ENCODE peak calls at places on chromosome 19, in ten cellular contexts. One of them, this sample, is unnamed.

GRCh38 chr19:48726573-48726972 is 7.0 kb upstream of the MAMSTR start:
- DNase-seq in sigmoid colon: no peak
- DNase-seq in tibial artery: no peak
- DNase-seq in AG04450: no peak
- DNase-seq in ovary: no peak
- DNase-seq in CD8-positive, alpha-beta T cell: peak
- DNase-seq in mucosa of descending colon: no peak
- DNase-seq in A549: peak
- DNase-seq in cardiac muscle cell: no peak
- DNase-seq in AG10803: no peak
- DNase-seq in this sample: no peak

GRCh38 chr19:29748996-29749395 is 33.9 kb upstream of the C19orf12 start:
- DNase-seq in CD8-positive, alpha-beta T cell: no peak
- DNase-seq in cardiac muscle cell: no peak
- DNase-seq in sigmoid colon: no peak
- DNase-seq in tibial artery: no peak
- DNase-seq in A549: no peak
- DNase-seq in ovary: no peak
- DNase-seq in mucosa of descending colon: no peak
- DNase-seq in AG04450: no peak
- DNase-seq in AG10803: no peak
- DNase-seq in this sample: no peak

GRCh38 chr19:38944981-38945506 is 14.3 kb downstream of the MRPS12 start:
- DNase-seq in A549: peak
- DNase-seq in tibial artery: no peak
- DNase-seq in sigmoid colon: no peak
- DNase-seq in mucosa of descending colon: no peak
- DNase-seq in AG10803: peak
- DNase-seq in cardiac muscle cell: no peak
- DNase-seq in CD8-positive, alpha-beta T cell: no peak
- DNase-seq in ovary: no peak
- DNase-seq in AG04450: no peak
- DNase-seq in this sample: peak

GRCh38 chr19:41847351-41848105 is 2.7 kb downstream of the DMRTC2 start:
- DNase-seq in cardiac muscle cell: no peak
- DNase-seq in tibial artery: peak
- DNase-seq in AG04450: no peak
- DNase-seq in AG10803: no peak
- DNase-seq in mucosa of descending colon: no peak
- DNase-seq in A549: no peak
- DNase-seq in CD8-positive, alpha-beta T cell: no peak
- DNase-seq in sigmoid colon: no peak
- DNase-seq in ovary: no peak
- DNase-seq in this sample: peak

GRCh38 chr19:42010245-42011126 is 16.5 kb upstream of the ATP1A3 start:
- DNase-seq in AG04450: no peak
- DNase-seq in mucosa of descending colon: no peak
- DNase-seq in cardiac muscle cell: no peak
- DNase-seq in A549: no peak
- DNase-seq in CD8-positive, alpha-beta T cell: no peak
- DNase-seq in sigmoid colon: no peak
- DNase-seq in ovary: no peak
- DNase-seq in AG10803: peak
- DNase-seq in tibial artery: no peak
- DNase-seq in this sample: no peak

GRCh38 chr19:51811344-51811743 is 16.4 kb downstream of the FPR3 start:
- DNase-seq in cardiac muscle cell: no peak
- DNase-seq in AG04450: no peak
- DNase-seq in tibial artery: peak
- DNase-seq in mucosa of descending colon: peak
- DNase-seq in A549: no peak
- DNase-seq in ovary: no peak
- DNase-seq in sigmoid colon: peak
- DNase-seq in CD8-positive, alpha-beta T cell: no peak
- DNase-seq in AG10803: no peak
- DNase-seq in this sample: no peak

GRCh38 chr19:52941941-52942370 is 18.7 kb upstream of the ZNF888 start:
- DNase-seq in AG04450: no peak
- DNase-seq in CD8-positive, alpha-beta T cell: no peak
- DNase-seq in A549: no peak
- DNase-seq in sigmoid colon: peak
- DNase-seq in AG10803: peak
- DNase-seq in tibial artery: peak
- DNase-seq in cardiac muscle cell: peak
- DNase-seq in ovary: peak
- DNase-seq in mucosa of descending colon: peak
- DNase-seq in this sample: no peak

GRCh38 chr19:16289594-16289993 is 35.0 kb upstream of the KLF2 start:
- DNase-seq in ovary: no peak
- DNase-seq in sigmoid colon: no peak
- DNase-seq in mucosa of descending colon: no peak
- DNase-seq in tibial artery: no peak
- DNase-seq in CD8-positive, alpha-beta T cell: no peak
- DNase-seq in A549: no peak
- DNase-seq in AG10803: no peak
- DNase-seq in cardiac muscle cell: no peak
- DNase-seq in AG04450: no peak
- DNase-seq in this sample: no peak

GRCh38 chr19:54299126-54299498 is 13.9 kb downstream of the LILRA5 start:
- DNase-seq in ovary: no peak
- DNase-seq in A549: no peak
- DNase-seq in mucosa of descending colon: no peak
- DNase-seq in tibial artery: no peak
- DNase-seq in AG04450: no peak
- DNase-seq in AG10803: no peak
- DNase-seq in CD8-positive, alpha-beta T cell: no peak
- DNase-seq in sigmoid colon: peak
- DNase-seq in cardiac muscle cell: no peak
- DNase-seq in this sample: no peak

GRCh38 chr19:32437096-32437495 is 31.5 kb downstream of the DPY19L3 start:
- DNase-seq in mucosa of descending colon: no peak
- DNase-seq in AG10803: no peak
- DNase-seq in CD8-positive, alpha-beta T cell: no peak
- DNase-seq in tibial artery: no peak
- DNase-seq in ovary: no peak
- DNase-seq in cardiac muscle cell: no peak
- DNase-seq in sigmoid colon: no peak
- DNase-seq in AG04450: no peak
- DNase-seq in A549: no peak
- DNase-seq in this sample: no peak

GRCh38 chr19:49149652-49150105 is 5.5 kb downstream of the HRC start:
- DNase-seq in cardiac muscle cell: peak
- DNase-seq in ovary: peak
- DNase-seq in AG04450: peak
- DNase-seq in A549: peak
- DNase-seq in CD8-positive, alpha-beta T cell: no peak
- DNase-seq in tibial artery: peak
- DNase-seq in sigmoid colon: peak
- DNase-seq in AG10803: peak
- DNase-seq in mucosa of descending colon: peak
- DNase-seq in this sample: no peak

GRCh38 chr19:35267818-35268545 is 780 bp upstream of the USF2 start:
- DNase-seq in AG04450: no peak
- DNase-seq in CD8-positive, alpha-beta T cell: peak
- DNase-seq in ovary: peak
- DNase-seq in AG10803: peak
- DNase-seq in mucosa of descending colon: peak
- DNase-seq in sigmoid colon: peak
- DNase-seq in A549: peak
- DNase-seq in cardiac muscle cell: peak
- DNase-seq in tibial artery: peak
- DNase-seq in this sample: peak

GRCh38 chr19:29562299-29563297 is 36.8 kb downstream of the VSTM2B start:
- DNase-seq in AG10803: no peak
- DNase-seq in tibial artery: peak
- DNase-seq in cardiac muscle cell: no peak
- DNase-seq in CD8-positive, alpha-beta T cell: no peak
- DNase-seq in AG04450: no peak
- DNase-seq in A549: no peak
- DNase-seq in ovary: no peak
- DNase-seq in mucosa of descending colon: no peak
- DNase-seq in sigmoid colon: no peak
- DNase-seq in this sample: no peak

GRCh38 chr19:42198676-42199439 is 18.6 kb downstream of the DEDD2 start:
- DNase-seq in cardiac muscle cell: no peak
- DNase-seq in A549: no peak
- DNase-seq in tibial artery: no peak
- DNase-seq in ovary: no peak
- DNase-seq in CD8-positive, alpha-beta T cell: peak
- DNase-seq in sigmoid colon: no peak
- DNase-seq in mucosa of descending colon: peak
- DNase-seq in AG04450: no peak
- DNase-seq in AG10803: no peak
- DNase-seq in this sample: no peak

GRCh38 chr19:16655727-16656126 is 4.2 kb downstream of the SMIM7 start:
- DNase-seq in sigmoid colon: no peak
- DNase-seq in tibial artery: no peak
- DNase-seq in mucosa of descending colon: no peak
- DNase-seq in cardiac muscle cell: no peak
- DNase-seq in A549: no peak
- DNase-seq in AG10803: no peak
- DNase-seq in AG04450: no peak
- DNase-seq in ovary: no peak
- DNase-seq in CD8-positive, alpha-beta T cell: no peak
- DNase-seq in this sample: no peak

GRCh38 chr19:19329199-19329598 is 8.6 kb downstream of the MAU2 start:
- DNase-seq in ovary: no peak
- DNase-seq in AG10803: no peak
- DNase-seq in sigmoid colon: no peak
- DNase-seq in mucosa of descending colon: no peak
- DNase-seq in A549: no peak
- DNase-seq in CD8-positive, alpha-beta T cell: no peak
- DNase-seq in tibial artery: no peak
- DNase-seq in cardiac muscle cell: no peak
- DNase-seq in AG04450: no peak
- DNase-seq in this sample: no peak

GRCh38 chr19:52722062-52723005 is 12.5 kb downstream of the ZNF611 start:
- DNase-seq in ovary: no peak
- DNase-seq in mucosa of descending colon: no peak
- DNase-seq in sigmoid colon: no peak
- DNase-seq in AG04450: peak
- DNase-seq in cardiac muscle cell: no peak
- DNase-seq in tibial artery: no peak
- DNase-seq in CD8-positive, alpha-beta T cell: no peak
- DNase-seq in AG10803: peak
- DNase-seq in A549: peak
- DNase-seq in this sample: no peak

GRCh38 chr19:11422163-11423068 is 3.3 kb upstream of the RGL3 start:
- DNase-seq in A549: peak
- DNase-seq in AG10803: peak
- DNase-seq in AG04450: no peak
- DNase-seq in sigmoid colon: peak
- DNase-seq in ovary: peak
- DNase-seq in mucosa of descending colon: peak
- DNase-seq in CD8-positive, alpha-beta T cell: peak
- DNase-seq in cardiac muscle cell: peak
- DNase-seq in tibial artery: peak
- DNase-seq in this sample: peak

GRCh38 chr19:10517760-10518443 is 655 bp upstream of the S1PR5 start:
- DNase-seq in CD8-positive, alpha-beta T cell: peak
- DNase-seq in tibial artery: no peak
- DNase-seq in AG10803: peak
- DNase-seq in mucosa of descending colon: no peak
- DNase-seq in sigmoid colon: no peak
- DNase-seq in AG04450: no peak
- DNase-seq in A549: peak
- DNase-seq in ovary: no peak
- DNase-seq in cardiac muscle cell: no peak
- DNase-seq in this sample: no peak

GRCh38 chr19:3745363-3746045 is 16.0 kb downstream of the APBA3 start:
- DNase-seq in A549: no peak
- DNase-seq in ovary: no peak
- DNase-seq in tibial artery: no peak
- DNase-seq in AG04450: no peak
- DNase-seq in mucosa of descending colon: no peak
- DNase-seq in AG10803: no peak
- DNase-seq in sigmoid colon: no peak
- DNase-seq in cardiac muscle cell: no peak
- DNase-seq in CD8-positive, alpha-beta T cell: no peak
- DNase-seq in this sample: no peak
- TF ChIP-seq CTCF in A549: no peak
- TF ChIP-seq CTCF in ovary: no peak
- TF ChIP-seq CTCF in tibial artery: no peak
- TF ChIP-seq CTCF in AG04450: no peak
- TF ChIP-seq CTCF in mucosa of descending colon: no peak
- TF ChIP-seq CTCF in AG10803: no peak
- TF ChIP-seq CTCF in sigmoid colon: no peak
- TF ChIP-seq CTCF in cardiac muscle cell: no peak
- TF ChIP-seq CTCF in CD8-positive, alpha-beta T cell: no peak
- TF ChIP-seq CTCF in this sample: no peak

DNA sequence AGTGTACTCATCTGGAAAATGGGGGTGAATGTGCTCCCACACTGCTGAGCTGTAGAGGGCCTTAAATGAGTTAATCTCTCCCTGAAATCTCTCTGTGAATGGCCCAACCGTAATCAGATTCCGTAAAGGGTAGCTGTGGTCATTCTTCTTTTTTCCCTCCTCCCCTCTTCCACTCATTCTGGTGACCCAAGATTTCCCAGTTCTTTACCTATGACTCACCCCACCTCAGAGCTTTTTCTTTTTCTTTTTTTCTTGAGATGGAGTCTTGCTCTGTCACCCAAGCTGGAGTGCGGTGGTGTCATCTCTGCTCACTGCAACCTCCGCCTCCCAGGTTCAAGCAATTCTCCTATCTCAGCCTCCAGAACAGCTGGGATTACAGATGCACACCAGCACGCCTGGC is 33.3 kb upstream of the MUC16 start:
- DNase-seq in sigmoid colon: no peak
- DNase-seq in tibial artery: no peak
- DNase-seq in AG10803: no peak
- DNase-seq in A549: no peak
- DNase-seq in cardiac muscle cell: no peak
- DNase-seq in ovary: no peak
- DNase-seq in AG04450: no peak
- DNase-seq in CD8-positive, alpha-beta T cell: no peak
- DNase-seq in mucosa of descending colon: no peak
- DNase-seq in this sample: no peak
- TF ChIP-seq CTCF in sigmoid colon: no peak
- TF ChIP-seq CTCF in tibial artery: no peak
- TF ChIP-seq CTCF in AG10803: no peak
- TF ChIP-seq CTCF in A549: no peak
- TF ChIP-seq CTCF in cardiac muscle cell: no peak
- TF ChIP-seq CTCF in ovary: no peak
- TF ChIP-seq CTCF in AG04450: no peak
- TF ChIP-seq CTCF in CD8-positive, alpha-beta T cell: no peak
- TF ChIP-seq CTCF in mucosa of descending colon: no peak
- TF ChIP-seq CTCF in this sample: no peak

GRCh38 chr19:20558011-20558410 is 7.6 kb downstream of the ZNF737 start:
- DNase-seq in mucosa of descending colon: no peak
- DNase-seq in cardiac muscle cell: no peak
- DNase-seq in AG10803: no peak
- DNase-seq in sigmoid colon: no peak
- DNase-seq in ovary: peak
- DNase-seq in tibial artery: no peak
- DNase-seq in AG04450: no peak
- DNase-seq in A549: no peak
- DNase-seq in CD8-positive, alpha-beta T cell: no peak
- DNase-seq in this sample: no peak
- TF ChIP-seq CTCF in mucosa of descending colon: no peak
- TF ChIP-seq CTCF in cardiac muscle cell: no peak
- TF ChIP-seq CTCF in AG10803: no peak
- TF ChIP-seq CTCF in sigmoid colon: no peak
- TF ChIP-seq CTCF in ovary: no peak
- TF ChIP-seq CTCF in tibial artery: no peak
- TF ChIP-seq CTCF in AG04450: no peak
- TF ChIP-seq CTCF in A549: no peak
- TF ChIP-seq CTCF in CD8-positive, alpha-beta T cell: no peak
- TF ChIP-seq CTCF in this sample: no peak

GRCh38 chr19:5534787-5535586 is 32.8 kb downstream of the TINCR start:
- DNase-seq in A549: peak
- DNase-seq in sigmoid colon: no peak
- DNase-seq in mucosa of descending colon: no peak
- DNase-seq in AG10803: no peak
- DNase-seq in cardiac muscle cell: no peak
- DNase-seq in ovary: no peak
- DNase-seq in tibial artery: no peak
- DNase-seq in AG04450: no peak
- DNase-seq in CD8-positive, alpha-beta T cell: no peak
- DNase-seq in this sample: no peak
- TF ChIP-seq CTCF in A549: peak
- TF ChIP-seq CTCF in sigmoid colon: no peak
- TF ChIP-seq CTCF in mucosa of descending colon: no peak
- TF ChIP-seq CTCF in AG10803: peak
- TF ChIP-seq CTCF in cardiac muscle cell: peak
- TF ChIP-seq CTCF in ovary: no peak
- TF ChIP-seq CTCF in tibial artery: no peak
- TF ChIP-seq CTCF in AG04450: peak
- TF ChIP-seq CTCF in CD8-positive, alpha-beta T cell: peak
- TF ChIP-seq CTCF in this sample: peak

This sample was measured in chondrocyte.